ENCODE peak calls at places on chromosomes 12 and 14, in four cellular contexts. L, Z, M and C are unnamed samples.

GRCh38 chr14:88040141-88040540 is 35.2 kb downstream of the GPR65 start:
- DNase-seq in L (no peak), Z (no peak), M (no peak), C (no peak)

GRCh38 chr12:57549909-57550627 is at the start of gene KIF5A:
- DNase-seq in L (peak), Z (peak), M (peak), C (peak)

GRCh38 chr12:2796187-2796663 is 1.5 kb downstream of the FKBP4 start:
- DNase-seq in L (no peak), Z (no peak), M (no peak), C (no peak)

GRCh38 chr14:71371711-71372396 is 464.6 kb downstream of the PCNX1 start:
- DNase-seq in L (no peak), Z (no peak), M (peak), C (no peak)

GRCh38 chr12:60832300-60832699 is 1236.5 kb downstream of the SLC16A7 start:
- DNase-seq in L (no peak), Z (no peak), M (no peak), C (no peak)

GRCh38 chr12:4852308-4852707 is 57.4 kb upstream of the KCNA1 start:
- DNase-seq in L (no peak), Z (no peak), M (no peak), C (no peak)

GRCh38 chr12:77696183-77696582 is 134.5 kb upstream of the NAV3 start:
- DNase-seq in L (no peak), Z (no peak), M (no peak), C (no peak)

GRCh38 chr14:94161979-94162378 is 12.1 kb upstream of the PPP4R4 start:
- DNase-seq in L (no peak), Z (no peak), M (no peak), C (no peak)

GRCh38 chr12:59708059-59708458 is 112.2 kb downstream of the SLC16A7 start:
- DNase-seq in L (no peak), Z (no peak), M (no peak), C (no peak)

GRCh38 chr14:93790966-93791365 is 2.7 kb upstream of the PRIMA1 start:
- DNase-seq in L (no peak), Z (no peak), M (no peak), C (no peak)

GRCh38 chr12:115306380-115306779 is 622.4 kb upstream of the TBX3 start:
- DNase-seq in L (no peak), Z (no peak), M (no peak), C (no peak)

GRCh38 chr12:68733661-68734071 is 12.3 kb upstream of the SLC35E3 start:
- DNase-seq in L (no peak), Z (no peak), M (no peak), C (no peak)

GRCh38 chr14:55889124-55889523 is 229.1 kb upstream of the PELI2 start:
- DNase-seq in L (no peak), Z (no peak), M (no peak), C (no peak)